ENCODE peak calls at places on chromosomes 13 and 19, in ten cellular contexts. R is fibroblast of pulmonary artery; I is mesothelial cell of epicardium; H is PC-3; G is cardiac fibroblast; B is spleen; A is CD8-positive, alpha-beta T cell; F is endothelial cell; Q is left lung; N is dorsolateral prefrontal cortex. O is an unnamed sample.

GRCh38 chr19:58439576-58440554 is at the start of gene ZNF132:
- DNase-seq in N (peak; percentile 100), A (peak; percentile 89), Q (peak; percentile 99), I (peak; percentile 85), R (peak; percentile 100), B (peak; percentile 98), H (no peak), F (peak; percentile 42), G (peak; percentile 100), O (no peak)

GRCh38 chr13:114015608-114016295 is 41.9 kb upstream of the C13orf46 start:
- DNase-seq in A (no peak), G (peak; percentile 94), H (peak; percentile 65), N (no peak), Q (no peak), R (no peak), I (no peak), B (no peak), F (no peak), O (peak; percentile 97)

GRCh38 chr13:110509478-110509926 is 52.0 kb downstream of the RAB20 start:
- DNase-seq in R (no peak), H (no peak), F (no peak), A (no peak), B (no peak), N (no peak), Q (no peak), G (no peak), I (no peak), O (no peak)

GRCh38 chr19:29785955-29786589 is 25.7 kb upstream of the CCNE1 start:
- DNase-seq in Q (no peak), H (no peak), R (no peak), G (no peak), I (no peak), A (no peak), F (no peak), N (no peak), B (no peak), O (no peak)

GRCh38 chr13:75421987-75422386 is 60.0 kb downstream of the TBC1D4 start:
- DNase-seq in I (no peak), Q (no peak), N (no peak), B (no peak), A (no peak), R (no peak), H (no peak), F (no peak), G (peak; percentile 34), O (no peak)

GRCh38 chr13:32804673-32805260 is 211.5 kb upstream of the KL start:
- DNase-seq in R (peak; percentile 26), I (no peak), A (no peak), G (peak; percentile 38), N (no peak), Q (no peak), H (peak; percentile 20), F (no peak), B (no peak), O (peak; percentile 19)

GRCh38 chr13:36850790-36851438 is 31.9 kb downstream of the RFXAP start:
- DNase-seq in B (no peak), A (no peak), N (no peak), Q (no peak), F (peak; percentile 53), I (no peak), H (no peak), G (peak; percentile 15), R (peak; percentile 13), O (peak; percentile 38)

GRCh38 chr19:37877147-37877546 is 29.2 kb downstream of the WDR87 start:
- DNase-seq in R (no peak), I (no peak), B (no peak), A (no peak), N (no peak), G (no peak), H (no peak), Q (no peak), F (no peak), O (no peak)

GRCh38 chr19:10116085-10116865 is 3.4 kb downstream of the EIF3G start:
- DNase-seq in R (no peak), N (no peak), F (no peak), B (peak; percentile 71), G (no peak), I (no peak), Q (no peak), A (no peak), H (peak; percentile 20), O (peak; percentile 16)

GRCh38 chr19:49807174-49807830 is 5.8 kb downstream of the FUZ start:
- DNase-seq in R (no peak), G (no peak), I (no peak), H (no peak), N (no peak), Q (no peak), A (no peak), B (no peak), F (no peak), O (no peak)

GRCh38 chr19:35977446-35978222 is 17.4 kb upstream of the SDHAF1 start:
- DNase-seq in F (peak; percentile 59), N (no peak), I (no peak), R (no peak), Q (no peak), H (no peak), G (no peak), B (no peak), A (no peak), O (no peak)

GRCh38 chr19:33225458-33225925 is at the start of gene SLC7A10:
- DNase-seq in A (no peak), I (no peak), F (no peak), B (no peak), N (no peak), Q (no peak), R (no peak), G (no peak), H (no peak), O (no peak)

GRCh38 chr13:48155850-48156249 is 60.9 kb upstream of the MED4 start:
- DNase-seq in N (no peak), G (peak; percentile 82), Q (no peak), R (peak; percentile 79), B (no peak), I (no peak), H (peak; percentile 72), A (no peak), F (no peak), O (peak; percentile 89)

GRCh38 chr13:33497146-33497845 is 211.7 kb upstream of the STARD13 start:
- DNase-seq in H (peak; percentile 64), B (no peak), I (no peak), R (no peak), F (no peak), Q (no peak), G (peak; percentile 64), N (no peak), A (no peak), O (peak; percentile 8)

GRCh38 chr13:76014618-76015315 is 378.6 kb downstream of the LMO7 start:
- DNase-seq in N (no peak), R (peak; percentile 30), G (peak; percentile 33), A (no peak), H (peak; percentile 30), Q (no peak), B (no peak), I (no peak), F (no peak), O (no peak)

GRCh38 chr19:36115453-36116343 is at the start of gene TBCB:
- DNase-seq in H (no peak), R (peak; percentile 25), I (no peak), A (no peak), B (peak; percentile 96), N (no peak), F (peak; percentile 39), Q (peak; percentile 88), G (peak; percentile 39), O (no peak)

GRCh38 chr19:11984986-11985385 is 20.1 kb downstream of the ZNF763 start:
- DNase-seq in I (no peak), Q (no peak), G (no peak), B (no peak), H (no peak), F (no peak), N (no peak), R (no peak), A (no peak), O (no peak)
- TF ChIP-seq CTCF in I (no peak), Q (no peak), G (peak; percentile 9), B (no peak), H (peak; percentile 25), F (no peak), N (no peak), R (no peak), A (no peak), O (no peak)

GRCh38 chr13:77918391-77919261 is at the start of gene EDNRB:
- DNase-seq in G (peak; percentile 54), N (peak; percentile 31), H (no peak), I (peak; percentile 41), F (peak; percentile 43), A (no peak), R (peak; percentile 44), Q (peak; percentile 55), B (peak; percentile 75), O (no peak)
- TF ChIP-seq CTCF in G (peak; percentile 22), N (no peak), H (no peak), I (no peak), F (no peak), A (no peak), R (peak; percentile 15), Q (peak; percentile 53), B (no peak), O (no peak)

DNA sequence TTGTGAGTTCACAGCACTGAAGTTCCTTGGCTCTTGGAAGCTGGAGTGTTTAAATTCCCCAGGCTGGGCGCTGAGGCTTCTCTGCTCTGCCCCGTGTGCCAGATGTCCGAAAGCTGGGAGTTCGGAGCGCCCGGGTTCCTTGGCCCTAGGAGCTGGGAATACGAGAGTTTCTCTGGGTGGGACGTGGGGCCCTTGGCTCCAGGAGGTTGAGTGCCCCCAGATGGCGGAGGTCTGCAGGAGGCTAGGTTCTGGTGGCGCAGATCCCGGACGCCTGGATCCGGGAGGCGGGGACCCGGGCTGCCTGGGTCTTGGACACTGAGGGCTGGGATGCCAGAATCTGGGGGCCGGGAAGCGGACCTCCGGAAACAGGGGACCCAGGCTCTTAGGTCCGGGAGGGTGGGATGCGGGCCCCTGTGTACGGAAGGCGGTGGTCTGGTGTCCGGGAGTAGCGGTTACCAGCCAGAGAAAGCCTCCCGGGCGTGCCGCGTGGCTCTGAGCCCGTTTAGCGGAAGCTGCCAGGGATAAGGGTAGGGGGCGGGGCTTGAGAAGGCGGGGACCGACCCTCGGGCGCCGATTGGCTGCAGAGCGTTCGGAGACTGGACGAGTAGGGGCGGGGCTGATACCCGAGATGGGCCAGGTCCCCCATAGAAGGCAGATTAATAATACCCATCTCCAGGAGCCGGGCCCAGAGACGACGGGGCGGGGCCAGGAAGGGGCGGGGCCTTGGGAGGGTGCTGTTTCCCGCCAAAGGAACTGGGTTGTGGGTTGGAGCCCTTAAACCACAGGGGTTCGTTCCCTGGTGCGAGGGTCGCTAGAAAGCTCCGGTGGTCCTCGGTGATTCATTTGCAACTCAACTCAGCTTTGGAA is at the start of gene SLC1A5:
- DNase-seq in R (peak; percentile 96), G (peak; percentile 97), A (peak; percentile 91), B (peak; percentile 99), H (peak; percentile 93), Q (peak; percentile 96), N (peak; percentile 77), F (peak; percentile 92), I (peak; percentile 97), O (peak; percentile 99)
- TF ChIP-seq CTCF in R (no peak), G (no peak), A (no peak), B (no peak), H (no peak), Q (no peak), N (no peak), F (no peak), I (no peak), O (no peak)

DNA sequence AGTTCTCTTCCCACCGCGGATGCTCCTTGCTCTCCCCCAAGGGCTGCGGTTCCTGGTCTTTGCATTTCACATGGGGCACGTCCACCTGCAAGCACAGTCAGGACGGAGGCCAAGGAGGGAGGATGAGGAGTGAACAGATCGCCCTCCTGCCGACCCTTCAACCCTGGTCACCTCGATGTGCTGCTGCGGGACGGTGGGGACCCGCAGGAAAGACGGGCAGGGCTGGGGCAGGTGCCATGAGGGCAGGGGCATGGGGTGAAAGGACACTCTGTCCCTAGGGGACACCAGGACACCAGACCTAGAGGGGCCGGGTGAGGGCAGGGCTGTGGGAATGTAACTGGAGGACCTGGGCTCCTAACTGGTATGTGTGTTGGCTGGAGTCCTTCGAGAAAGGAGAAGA is 840 bp downstream of the SYCE2 start:
- DNase-seq in R (no peak), A (no peak), Q (no peak), B (no peak), H (no peak), N (no peak), F (no peak), I (no peak), G (no peak), O (no peak)
- TF ChIP-seq CTCF in R (no peak), A (no peak), Q (no peak), B (no peak), H (no peak), N (no peak), F (no peak), I (no peak), G (no peak), O (no peak)

O was measured in MCF 10A.